ENCODE peak calls at places on chromosomes 3 and 15, in five cellular contexts. M, D, C, O and B are unnamed samples.

GRCh38 chr3:126692858-126693257 is 11.2 kb upstream of the CHCHD6 start:
- DNase-seq in M (no peak), D (peak; percentile 13), C (no peak), O (no peak), B (no peak)

GRCh38 chr15:38130739-38131498 is 121.7 kb upstream of the SPRED1 start:
- DNase-seq in M (peak; percentile 92), D (peak; percentile 28), C (no peak), O (peak; percentile 61), B (peak; percentile 95)

GRCh38 chr3:168248383-168249047 is 152.8 kb upstream of the GOLIM4 start:
- DNase-seq in M (peak; percentile 65), D (peak; percentile 67), C (peak; percentile 66), O (peak; percentile 83), B (peak; percentile 20)

GRCh38 chr3:13142552-13143380 is 69.5 kb upstream of the IQSEC1 start:
- DNase-seq in M (no peak), D (no peak), C (no peak), O (no peak), B (no peak)

GRCh38 chr15:90557651-90558084 is 27.9 kb downstream of the CRTC3 start:
- DNase-seq in M (no peak), D (no peak), C (no peak), O (no peak), B (no peak)

GRCh38 chr15:92797168-92798052 is 102.7 kb upstream of the CHD2 start:
- DNase-seq in M (peak; percentile 94), D (peak; percentile 93), C (no peak), O (peak; percentile 89), B (peak; percentile 66)

GRCh38 chr3:12192655-12193484 is 34.2 kb upstream of the TIMP4 start:
- DNase-seq in M (no peak), D (no peak), C (no peak), O (no peak), B (no peak)

GRCh38 chr3:53113293-53114010 is 16.8 kb downstream of the RFT1 start:
- DNase-seq in M (no peak), D (no peak), C (no peak), O (no peak), B (no peak)

GRCh38 chr3:147237991-147238390 is 168.4 kb downstream of the ZIC4 start:
- DNase-seq in M (no peak), D (no peak), C (no peak), O (no peak), B (no peak)

GRCh38 chr3:133381346-133382109 is 18.3 kb upstream of the BFSP2 start:
- DNase-seq in M (no peak), D (no peak), C (no peak), O (no peak), B (no peak)

GRCh38 chr3:118472586-118472985 is 562.1 kb downstream of the IGSF11 start:
- DNase-seq in M (peak; percentile 35), D (no peak), C (no peak), O (no peak), B (peak; percentile 83)

GRCh38 chr3:173624086-173624485 is 226.5 kb downstream of the NLGN1 start:
- DNase-seq in M (no peak), D (no peak), C (no peak), O (no peak), B (no peak)

GRCh38 chr3:167691366-167691765 is 37.6 kb upstream of the WDR49 start:
- DNase-seq in M (no peak), D (no peak), C (no peak), O (no peak), B (no peak)

GRCh38 chr15:73844356-73844755 is 29.0 kb upstream of the TBC1D21 start:
- DNase-seq in M (no peak), D (peak; percentile 20), C (peak; percentile 41), O (no peak), B (no peak)

GRCh38 chr15:98923159-98923558 is 84.4 kb downstream of the PGPEP1L start:
- DNase-seq in M (no peak), D (no peak), C (no peak), O (no peak), B (no peak)

GRCh38 chr3:188489639-188490405 is 335.9 kb downstream of the LPP start:
- DNase-seq in M (no peak), D (no peak), C (no peak), O (no peak), B (peak; percentile 17)

GRCh38 chr3:83230841-83231240 is 1469.4 kb upstream of the GBE1 start:
- DNase-seq in M (no peak), D (no peak), C (no peak), O (no peak), B (no peak)

GRCh38 chr3:102225407-102226132 is 209.2 kb upstream of the ZPLD1 start:
- DNase-seq in M (peak; percentile 89), D (peak; percentile 73), C (no peak), O (peak; percentile 60), B (peak; percentile 69)

GRCh38 chr3:3740061-3740460 is 59.2 kb upstream of the LRRN1 start:
- DNase-seq in M (no peak), D (no peak), C (no peak), O (no peak), B (no peak)
- H3K4me2 ChIP-seq in M (no peak overlapping the region), D (peak overlapping the region; percentile 55), C (no peak overlapping the region), O (no peak overlapping the region), B (no peak overlapping the region)

GRCh38 chr3:114417682-114418081 is 123.9 kb downstream of the TIGIT start:
- DNase-seq in M (no peak), D (no peak), C (no peak), O (no peak), B (no peak)

GRCh38 chr3:114417265-114417664 is 123.4 kb downstream of the TIGIT start:
- DNase-seq in M (no peak), D (no peak), C (no peak), O (no peak), B (no peak)

GRCh38 chr3:114420072-114420471 is 126.2 kb downstream of the TIGIT start:
- DNase-seq in M (no peak), D (peak; percentile 48), C (no peak), O (peak; percentile 16), B (no peak)

GRCh38 chr3:114418107-114418506 is 124.3 kb downstream of the TIGIT start:
- DNase-seq in M (no peak), D (no peak), C (no peak), O (no peak), B (peak; percentile 47)

GRCh38 chr3:114418724-114419543 is 125.1 kb downstream of the TIGIT start:
- DNase-seq in M (peak; percentile 67), D (peak; percentile 82), C (no peak), O (peak; percentile 69), B (peak; percentile 76)
- H3K4me2 ChIP-seq in M (no peak overlapping the region), D (no peak overlapping the region), C (no peak overlapping the region), O (no peak overlapping the region), B (no peak overlapping the region)

DNA sequence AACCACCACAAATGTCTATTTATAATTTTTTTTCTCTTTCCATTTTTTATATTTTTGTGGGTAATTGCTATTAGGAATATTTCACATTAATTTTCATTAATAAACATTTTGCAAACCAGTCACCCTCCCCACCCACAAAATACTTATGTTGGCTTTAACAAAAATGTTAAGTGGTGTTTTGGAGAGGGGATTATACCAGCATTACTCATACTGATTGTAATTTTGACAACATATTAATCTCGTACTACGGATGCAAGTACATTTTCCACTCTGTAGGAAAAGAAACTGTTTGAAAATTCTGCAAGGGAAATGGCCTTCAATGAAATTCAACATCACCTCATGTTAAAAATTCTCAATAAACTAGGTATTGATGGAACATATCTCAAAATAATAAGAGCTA is 58.3 kb downstream of the BCHE start:
- DNase-seq in M (no peak), D (no peak), C (no peak), O (no peak), B (no peak)
- H3K4me2 ChIP-seq in M (no peak overlapping the region), D (no peak overlapping the region), C (no peak overlapping the region), O (no peak overlapping the region), B (no peak overlapping the region)

GRCh38 chr3:8856721-8857120 is 87.3 kb upstream of the OXTR start:
- DNase-seq in M (no peak), D (no peak), C (no peak), O (no peak), B (no peak)
- H3K4me2 ChIP-seq in M (no peak overlapping the region), D (no peak overlapping the region), C (no peak overlapping the region), O (no peak overlapping the region), B (no peak overlapping the region)

DNA sequence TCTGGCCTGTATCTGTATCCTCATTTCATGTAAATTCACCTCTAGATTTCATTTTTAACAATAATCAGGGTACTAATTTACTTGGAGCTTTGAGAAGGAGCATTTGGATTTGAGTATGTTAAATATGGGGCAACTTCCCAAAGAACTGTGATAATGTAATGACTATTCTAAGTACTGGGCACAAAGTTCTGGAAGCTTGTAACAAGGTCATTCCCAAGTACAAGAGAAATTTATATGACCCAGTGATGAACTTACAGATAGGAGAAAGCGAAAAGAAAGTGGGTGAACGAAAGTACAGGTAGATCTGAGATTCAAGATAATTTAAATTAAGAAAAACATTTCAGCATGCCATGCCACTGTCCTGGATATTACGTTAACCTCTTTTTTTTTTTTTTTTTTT is 93.8 kb downstream of the MYO5A start:
- DNase-seq in M (no peak), D (no peak), C (no peak), O (no peak), B (no peak)
- H3K4me2 ChIP-seq in M (no peak overlapping the region), D (no peak overlapping the region), C (no peak overlapping the region), O (no peak overlapping the region), B (no peak overlapping the region)

GRCh38 chr3:196931157-196931556 is 11.2 kb downstream of the NCBP2 start:
- DNase-seq in M (no peak), D (no peak), C (no peak), O (no peak), B (no peak)

GRCh38 chr3:196936288-196936687 is 6.0 kb downstream of the NCBP2 start:
- DNase-seq in M (no peak), D (no peak), C (no peak), O (no peak), B (no peak)

GRCh38 chr3:196932600-196932999 is 9.7 kb downstream of the NCBP2 start:
- DNase-seq in M (no peak), D (no peak), C (no peak), O (no peak), B (no peak)

GRCh38 chr3:196927571-196928453 is 14.5 kb downstream of the NCBP2 start:
- DNase-seq in M (no peak), D (no peak), C (no peak), O (no peak), B (no peak)

GRCh38 chr3:196931828-196932587 is 10.3 kb downstream of the NCBP2 start:
- DNase-seq in M (no peak), D (no peak), C (no peak), O (no peak), B (no peak)
- H3K4me2 ChIP-seq in M (no peak overlapping the region), D (no peak overlapping the region), C (no peak overlapping the region), O (no peak overlapping the region), B (no peak overlapping the region)

DNA sequence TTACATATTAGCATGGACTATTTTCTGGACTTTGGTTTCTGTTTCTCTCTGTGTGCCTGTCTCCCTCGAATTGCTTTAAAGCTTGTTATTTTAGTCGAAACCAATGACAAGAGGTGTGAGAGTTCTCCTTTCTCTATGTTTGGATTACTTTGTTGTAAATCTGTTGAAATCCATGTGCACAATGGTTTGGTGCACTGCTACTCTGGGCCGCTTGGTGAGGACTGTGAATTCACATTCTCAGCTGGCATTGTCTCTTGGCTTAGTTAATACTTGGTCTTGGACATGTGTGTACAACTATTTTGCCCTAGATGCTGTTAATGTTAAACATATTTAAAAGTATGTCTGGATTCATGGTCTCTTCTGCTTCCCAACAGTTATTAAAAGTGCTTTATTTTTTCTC is 23.9 kb downstream of the MED12L start:
- DNase-seq in M (no peak), D (no peak), C (no peak), O (no peak), B (no peak)
- H3K4me2 ChIP-seq in M (no peak overlapping the region), D (no peak overlapping the region), C (no peak overlapping the region), O (no peak overlapping the region), B (no peak overlapping the region)